ENCODE peak calls at places on chromosomes 13 and 19, in seven cellular contexts. Z is tibial nerve, Q is breast epithelium, N is bronchial epithelial cell, D is H7, I is transverse colon, G is cardiac muscle cell. V is an unnamed sample.

GRCh38 chr13:36129539-36129938 is 1.6 kb downstream of the DCLK1 start:
- DNase-seq in Z (no peak), Q (no peak), N (no peak), D (no peak), I (no peak), G (no peak), V (no peak)

GRCh38 chr19:45863840-45864628 is at the start of gene FOXA3:
- DNase-seq in Z (no peak), Q (no peak), N (no peak), D (peak; percentile 98), I (peak; percentile 85), G (peak; percentile 62), V (peak; percentile 89)

GRCh38 chr13:19592657-19593175 is 31.4 kb upstream of the TPTE2 start:
- DNase-seq in Z (no peak), Q (no peak), N (no peak), D (no peak), I (no peak), G (no peak), V (no peak)

GRCh38 chr19:57028804-57029525 is 90.8 kb upstream of the USP29 start:
- DNase-seq in Z (no peak), Q (no peak), N (no peak), D (no peak), I (no peak), G (no peak), V (no peak)

GRCh38 chr19:49465371-49465770 is 8.6 kb upstream of the FLT3LG start:
- DNase-seq in Z (no peak), Q (no peak), N (no peak), D (no peak), I (no peak), G (no peak), V (no peak)

GRCh38 chr19:36745870-36746269 is 26.7 kb downstream of the ZNF850 start:
- DNase-seq in Z (no peak), Q (no peak), N (peak; percentile 38), D (no peak), I (no peak), G (no peak), V (no peak)

GRCh38 chr19:2554856-2555255 is 78.9 kb downstream of the GADD45B start:
- DNase-seq in Z (no peak), Q (no peak), N (no peak), D (peak; percentile 7), I (no peak), G (no peak), V (no peak)

GRCh38 chr13:26977541-26977940 is 194.1 kb downstream of the USP12 start:
- DNase-seq in Z (no peak), Q (no peak), N (no peak), D (no peak), I (no peak), G (no peak), V (no peak)

GRCh38 chr13:83752141-83752540 is 130.1 kb downstream of the SLITRK1 start:
- DNase-seq in Z (no peak), Q (no peak), N (peak; percentile 34), D (no peak), I (no peak), G (no peak), V (no peak)

GRCh38 chr13:22198656-22199217 is 527.9 kb downstream of the FGF9 start:
- DNase-seq in Z (no peak), Q (no peak), N (no peak), D (no peak), I (no peak), G (no peak), V (peak; percentile 25)

GRCh38 chr13:112751617-112752016 is 61.8 kb downstream of the ATP11A start:
- DNase-seq in Z (no peak), Q (no peak), N (no peak), D (no peak), I (no peak), G (no peak), V (no peak)

GRCh38 chr19:2332341-2333026 is 4.0 kb downstream of the SPPL2B start:
- DNase-seq in Z (no peak), Q (no peak), N (no peak), D (no peak), I (peak; percentile 69), G (no peak), V (no peak)

GRCh38 chr13:47175172-47175806 is 278.4 kb upstream of the HTR2A start:
- DNase-seq in Z (no peak), Q (no peak), N (peak; percentile 68), D (no peak), I (no peak), G (no peak), V (no peak)

GRCh38 chr19:7926021-7926726 is at the start of gene CTXN1:
- DNase-seq in Z (peak; percentile 58), Q (peak; percentile 71), N (no peak), D (peak; percentile 99), I (peak; percentile 81), G (peak; percentile 85), V (peak; percentile 87)

GRCh38 chr19:30212574-30212973 is 159.6 kb upstream of the ZNF536 start:
- DNase-seq in Z (no peak), Q (no peak), N (no peak), D (no peak), I (no peak), G (no peak), V (no peak)

GRCh38 chr13:39616087-39616694 is 13.2 kb upstream of the LHFPL6 start:
- DNase-seq in Z (no peak), Q (no peak), N (peak; percentile 57), D (peak; percentile 64), I (peak; percentile 31), G (peak; percentile 87), V (peak; percentile 87)

GRCh38 chr13:111343186-111343805 is 22.9 kb downstream of the TEX29 start:
- DNase-seq in Z (no peak), Q (no peak), N (no peak), D (peak; percentile 26), I (no peak), G (no peak), V (no peak)

GRCh38 chr13:111602874-111603273 is 282.4 kb downstream of the TEX29 start:
- DNase-seq in Z (no peak), Q (no peak), N (no peak), D (no peak), I (no peak), G (no peak), V (no peak)

GRCh38 chr13:21583496-21583895 is 20.5 kb downstream of the MICU2 start:
- DNase-seq in Z (no peak), Q (no peak), N (no peak), D (no peak), I (no peak), G (no peak), V (no peak)

GRCh38 chr13:95552208-95552538 is 347 bp upstream of the CLDN10 start:
- DNase-seq in Z (no peak), Q (no peak), N (no peak), D (no peak), I (no peak), G (no peak), V (no peak)

GRCh38 chr19:10508707-10509106 is 5.6 kb upstream of the KEAP1 start:
- DNase-seq in Z (no peak), Q (no peak), N (peak; percentile 53), D (no peak), I (no peak), G (no peak), V (no peak)

GRCh38 chr19:13833330-13834265 is 38.4 kb downstream of the ZSWIM4 start:
- DNase-seq in Z (peak; percentile 93), Q (peak; percentile 99), N (peak; percentile 73), D (peak; percentile 100), I (peak; percentile 97), G (peak; percentile 96), V (peak; percentile 96)

GRCh38 chr13:85379433-85379832 is 419.8 kb downstream of the SLITRK6 start:
- DNase-seq in Z (no peak), Q (no peak), N (no peak), D (no peak), I (no peak), G (no peak), V (no peak)

DNA sequence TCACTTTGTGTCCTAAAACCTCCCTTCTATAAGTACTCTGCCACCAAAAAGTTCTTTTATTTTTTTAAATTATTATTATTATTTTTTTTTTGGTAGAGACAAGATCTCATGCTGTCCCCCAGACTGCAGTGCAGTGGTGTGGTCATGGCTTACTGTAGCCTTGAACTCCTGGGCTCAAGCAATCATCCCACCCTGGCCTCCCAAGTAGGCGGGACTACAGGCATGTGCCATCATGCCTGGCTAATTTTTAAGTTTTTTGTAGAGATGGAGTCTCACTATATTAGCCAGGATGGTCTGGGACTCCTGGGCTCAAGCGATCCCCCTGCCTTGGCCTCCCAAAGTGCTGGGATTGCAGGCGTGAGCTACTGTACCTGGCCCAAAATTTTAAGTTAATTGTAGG is 29.1 kb upstream of the GPI start:
- DNase-seq in Z (no peak), Q (no peak), N (no peak), D (no peak), I (no peak), G (no peak), V (no peak)
- H3K4me3 ChIP-seq in Z (no peak overlapping the region), Q (no peak overlapping the region), N (no peak overlapping the region), D (no peak overlapping the region), I (no peak overlapping the region), G (no peak overlapping the region), V (no peak overlapping the region)

GRCh38 chr13:114123876-114124275 is 8.5 kb downstream of the RASA3 start:
- DNase-seq in Z (no peak), Q (no peak), N (no peak), D (no peak), I (no peak), G (no peak), V (no peak)
- H3K4me3 ChIP-seq in Z (no peak overlapping the region), Q (no peak overlapping the region), N (no peak overlapping the region), D (no peak overlapping the region), I (no peak overlapping the region), G (no peak overlapping the region), V (no peak overlapping the region)

DNA sequence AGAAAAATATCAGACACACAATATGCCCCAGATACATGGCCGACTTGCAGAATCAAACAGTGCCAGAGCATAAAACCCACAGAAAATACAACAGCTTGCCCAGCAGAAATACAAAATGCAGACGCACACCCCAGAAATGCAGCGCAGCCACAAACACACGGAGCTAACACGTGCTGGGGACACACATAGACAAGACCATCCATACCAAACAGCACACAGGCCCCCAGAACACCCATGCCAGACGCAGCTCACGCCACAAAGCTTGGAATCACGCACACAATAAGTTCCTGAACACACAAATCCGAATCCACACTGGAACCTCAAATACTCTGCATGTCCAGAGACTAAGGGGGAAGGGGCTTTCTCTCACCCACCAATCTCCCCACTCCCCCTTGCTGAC is 17.1 kb downstream of the CCDC97 start:
- DNase-seq in Z (no peak), Q (no peak), N (no peak), D (no peak), I (no peak), G (no peak), V (no peak)
- H3K4me3 ChIP-seq in Z (peak overlapping the region; percentile 46), Q (peak overlapping the region; percentile 59), N (peak overlapping the region; percentile 24), D (peak overlapping the region; percentile 12), I (peak overlapping the region; percentile 21), G (no peak overlapping the region), V (no peak overlapping the region)

DNA sequence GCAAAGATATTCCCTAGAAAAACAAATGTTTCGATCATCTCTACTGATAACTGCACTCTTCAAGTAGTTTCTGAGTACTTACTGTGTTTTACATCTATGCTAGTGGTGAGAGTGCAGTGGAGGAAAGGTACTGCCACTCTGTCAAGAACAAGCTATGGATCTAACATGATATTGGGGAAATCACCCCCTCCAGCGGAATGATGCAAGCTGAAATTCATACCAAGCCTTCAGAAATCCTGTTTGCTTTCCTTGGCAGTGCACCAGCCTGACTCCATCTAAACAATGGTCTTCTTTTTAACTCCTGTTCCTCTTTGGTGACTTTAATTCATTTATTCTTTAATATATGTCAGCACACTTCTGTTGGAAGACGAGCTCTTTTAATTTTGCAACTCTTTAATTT is 238.0 kb downstream of the PCDH9 start:
- DNase-seq in Z (no peak), Q (no peak), N (peak; percentile 67), D (no peak), I (no peak), G (peak; percentile 2), V (no peak)
- H3K4me3 ChIP-seq in Z (no peak overlapping the region), Q (no peak overlapping the region), N (no peak overlapping the region), D (no peak overlapping the region), I (no peak overlapping the region), G (no peak overlapping the region), V (no peak overlapping the region)